ENCODE peak calls at places on chromosome 15, in six cellular contexts. One of them, this sample, is unnamed.

GRCh38 chr15:87762110-87762509 is 494.4 kb downstream of the NTRK3 start:
- DNase-seq in endothelial cell of umbilical vein: no peak
- DNase-seq in K562: peak; percentile 22
- DNase-seq in SK-N-SH: no peak
- DNase-seq in stomach: no peak
- DNase-seq in transverse colon: no peak
- DNase-seq in this sample: no peak

GRCh38 chr15:99732711-99733267 is 448 bp downstream of the LYSMD4 start:
- DNase-seq in stomach: peak; percentile 33
- DNase-seq in transverse colon: no peak
- DNase-seq in endothelial cell of umbilical vein: no peak
- DNase-seq in K562: peak; percentile 29
- DNase-seq in SK-N-SH: peak; percentile 57
- DNase-seq in this sample: no peak

GRCh38 chr15:41661529-41662225 is 1.5 kb downstream of the MGA start:
- DNase-seq in K562: peak; percentile 73
- DNase-seq in transverse colon: peak; percentile 79
- DNase-seq in SK-N-SH: peak; percentile 72
- DNase-seq in endothelial cell of umbilical vein: peak; percentile 75
- DNase-seq in stomach: peak; percentile 70
- DNase-seq in this sample: peak; percentile 39

GRCh38 chr15:100553468-100553867 is 24.7 kb upstream of the CERS3 start:
- DNase-seq in K562: no peak
- DNase-seq in endothelial cell of umbilical vein: no peak
- DNase-seq in stomach: no peak
- DNase-seq in SK-N-SH: no peak
- DNase-seq in transverse colon: no peak
- DNase-seq in this sample: no peak

GRCh38 chr15:90022905-90023700 is 22.0 kb downstream of the ZNF710 start:
- DNase-seq in transverse colon: peak; percentile 10
- DNase-seq in SK-N-SH: no peak
- DNase-seq in stomach: no peak
- DNase-seq in K562: no peak
- DNase-seq in endothelial cell of umbilical vein: no peak
- DNase-seq in this sample: no peak

GRCh38 chr15:91374336-91374735 is 274.3 kb downstream of the SV2B start:
- DNase-seq in transverse colon: no peak
- DNase-seq in stomach: no peak
- DNase-seq in SK-N-SH: no peak
- DNase-seq in K562: no peak
- DNase-seq in endothelial cell of umbilical vein: no peak
- DNase-seq in this sample: no peak

GRCh38 chr15:91857772-91858171 is 4.3 kb downstream of the SLCO3A1 start:
- DNase-seq in K562: no peak
- DNase-seq in SK-N-SH: no peak
- DNase-seq in stomach: no peak
- DNase-seq in transverse colon: no peak
- DNase-seq in endothelial cell of umbilical vein: no peak
- DNase-seq in this sample: no peak

GRCh38 chr15:85692873-85693272 is 101.9 kb downstream of the KLHL25 start:
- DNase-seq in SK-N-SH: no peak
- DNase-seq in endothelial cell of umbilical vein: no peak
- DNase-seq in stomach: peak; percentile 35
- DNase-seq in transverse colon: peak; percentile 51
- DNase-seq in K562: no peak
- DNase-seq in this sample: no peak

GRCh38 chr15:56356616-56357015 is 8.6 kb upstream of the TEX9 start:
- DNase-seq in stomach: no peak
- DNase-seq in K562: no peak
- DNase-seq in transverse colon: no peak
- DNase-seq in endothelial cell of umbilical vein: no peak
- DNase-seq in SK-N-SH: no peak
- DNase-seq in this sample: no peak

GRCh38 chr15:75335705-75336355 is at the start of gene COMMD4:
- DNase-seq in K562: peak; percentile 81
- DNase-seq in stomach: peak; percentile 98
- DNase-seq in endothelial cell of umbilical vein: peak; percentile 89
- DNase-seq in transverse colon: peak; percentile 96
- DNase-seq in SK-N-SH: peak; percentile 87
- DNase-seq in this sample: peak; percentile 75

GRCh38 chr15:77889009-77889806 is 188.3 kb downstream of the TBC1D2B start:
- DNase-seq in stomach: no peak
- DNase-seq in transverse colon: no peak
- DNase-seq in K562: no peak
- DNase-seq in SK-N-SH: no peak
- DNase-seq in endothelial cell of umbilical vein: no peak
- DNase-seq in this sample: no peak

GRCh38 chr15:35746121-35746520 is 200.2 kb upstream of the DPH6 start:
- DNase-seq in SK-N-SH: no peak
- DNase-seq in K562: no peak
- DNase-seq in transverse colon: no peak
- DNase-seq in endothelial cell of umbilical vein: no peak
- DNase-seq in stomach: no peak
- DNase-seq in this sample: no peak

GRCh38 chr15:100199711-100200286 is 142.0 kb downstream of the ADAMTS17 start:
- DNase-seq in endothelial cell of umbilical vein: no peak
- DNase-seq in SK-N-SH: no peak
- DNase-seq in K562: no peak
- DNase-seq in transverse colon: no peak
- DNase-seq in stomach: no peak
- DNase-seq in this sample: no peak

GRCh38 chr15:96560246-96560895 is 229.9 kb downstream of the NR2F2 start:
- DNase-seq in transverse colon: no peak
- DNase-seq in K562: no peak
- DNase-seq in endothelial cell of umbilical vein: no peak
- DNase-seq in stomach: no peak
- DNase-seq in SK-N-SH: peak; percentile 11
- DNase-seq in this sample: no peak

DNA sequence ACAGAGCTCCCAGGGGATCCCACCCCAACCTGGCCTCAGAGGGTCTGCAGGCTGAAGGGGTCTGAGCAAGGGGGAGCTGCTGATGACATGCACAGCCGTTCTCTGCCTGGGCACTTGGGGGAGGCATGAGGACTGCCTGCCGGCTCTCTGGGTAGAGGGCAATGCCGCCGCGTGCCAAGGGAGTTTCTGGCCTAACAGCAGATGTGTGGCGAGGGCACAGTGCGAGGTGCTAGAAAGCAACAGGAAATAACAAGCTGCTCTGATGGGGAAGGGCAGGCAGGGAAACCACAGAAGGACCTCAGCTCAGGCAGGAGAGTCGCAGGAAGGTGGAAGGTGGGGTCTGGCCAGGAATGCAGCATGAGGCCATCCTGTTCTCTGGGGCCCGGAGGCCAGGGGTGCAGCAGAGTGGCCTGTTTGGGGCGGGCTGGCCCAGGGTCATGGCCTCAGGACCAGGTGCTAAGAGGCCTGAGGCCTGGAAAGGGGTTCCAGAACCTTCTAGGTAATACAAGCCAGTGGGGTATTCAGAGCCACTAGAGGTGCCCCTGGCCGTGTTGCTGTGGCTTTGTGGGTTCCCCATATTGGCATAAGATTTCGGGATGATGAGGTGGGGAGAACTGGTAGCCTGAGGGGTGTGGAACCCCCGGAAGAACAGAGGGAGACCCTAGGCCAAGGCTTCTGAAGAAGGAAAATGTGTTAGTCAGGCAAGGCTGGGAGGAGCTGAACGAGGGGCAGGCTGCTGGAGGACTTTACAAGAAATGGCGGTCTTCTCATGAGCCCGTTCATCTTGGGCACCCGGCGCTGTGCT is 41.2 kb downstream of the RGMA start:
- DNase-seq in endothelial cell of umbilical vein: no peak
- DNase-seq in SK-N-SH: no peak
- DNase-seq in stomach: no peak
- DNase-seq in K562: no peak
- DNase-seq in transverse colon: no peak
- DNase-seq in this sample: no peak
- TF ChIP-seq POLR2AphosphoS5 in endothelial cell of umbilical vein: no peak
- TF ChIP-seq POLR2AphosphoS5 in SK-N-SH: no peak
- TF ChIP-seq POLR2AphosphoS5 in stomach: no peak
- TF ChIP-seq POLR2AphosphoS5 in K562: no peak
- TF ChIP-seq POLR2AphosphoS5 in transverse colon: no peak
- TF ChIP-seq POLR2AphosphoS5 in this sample: no peak

GRCh38 chr15:83993591-83993990 is 242.0 kb upstream of the GOLGA6L4 start:
- DNase-seq in SK-N-SH: no peak
- DNase-seq in K562: no peak
- DNase-seq in endothelial cell of umbilical vein: no peak
- DNase-seq in transverse colon: no peak
- DNase-seq in stomach: no peak
- DNase-seq in this sample: no peak

GRCh38 chr15:83992356-83993031 is 243.1 kb upstream of the GOLGA6L4 start:
- DNase-seq in transverse colon: no peak
- DNase-seq in endothelial cell of umbilical vein: no peak
- DNase-seq in stomach: no peak
- DNase-seq in K562: no peak
- DNase-seq in SK-N-SH: no peak
- DNase-seq in this sample: no peak

DNA sequence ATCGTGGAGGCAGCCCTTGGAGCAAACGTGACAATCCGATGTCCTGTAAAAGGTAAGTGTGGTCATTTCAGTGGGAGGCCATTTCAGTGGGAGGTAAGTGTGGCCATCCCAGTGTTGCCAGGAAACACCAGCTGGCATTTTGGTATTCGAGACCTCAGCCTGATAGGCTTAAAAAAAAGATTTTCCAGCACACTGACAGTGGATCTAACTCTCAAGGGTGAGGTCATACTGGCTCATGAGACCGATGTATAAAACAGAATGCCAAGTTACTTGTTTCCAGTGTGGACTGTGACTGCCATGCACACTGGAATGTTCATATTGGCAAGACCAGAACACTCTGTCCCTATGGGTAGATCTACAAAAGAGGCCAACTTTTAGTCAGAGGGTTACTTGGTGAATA is 244.4 kb upstream of the GOLGA6L4 start:
- DNase-seq in transverse colon: no peak
- DNase-seq in K562: no peak
- DNase-seq in SK-N-SH: no peak
- DNase-seq in stomach: no peak
- DNase-seq in endothelial cell of umbilical vein: no peak
- DNase-seq in this sample: no peak
- TF ChIP-seq POLR2AphosphoS5 in transverse colon: no peak
- TF ChIP-seq POLR2AphosphoS5 in K562: no peak
- TF ChIP-seq POLR2AphosphoS5 in SK-N-SH: no peak
- TF ChIP-seq POLR2AphosphoS5 in stomach: no peak
- TF ChIP-seq POLR2AphosphoS5 in endothelial cell of umbilical vein: no peak
- TF ChIP-seq POLR2AphosphoS5 in this sample: no peak

DNA sequence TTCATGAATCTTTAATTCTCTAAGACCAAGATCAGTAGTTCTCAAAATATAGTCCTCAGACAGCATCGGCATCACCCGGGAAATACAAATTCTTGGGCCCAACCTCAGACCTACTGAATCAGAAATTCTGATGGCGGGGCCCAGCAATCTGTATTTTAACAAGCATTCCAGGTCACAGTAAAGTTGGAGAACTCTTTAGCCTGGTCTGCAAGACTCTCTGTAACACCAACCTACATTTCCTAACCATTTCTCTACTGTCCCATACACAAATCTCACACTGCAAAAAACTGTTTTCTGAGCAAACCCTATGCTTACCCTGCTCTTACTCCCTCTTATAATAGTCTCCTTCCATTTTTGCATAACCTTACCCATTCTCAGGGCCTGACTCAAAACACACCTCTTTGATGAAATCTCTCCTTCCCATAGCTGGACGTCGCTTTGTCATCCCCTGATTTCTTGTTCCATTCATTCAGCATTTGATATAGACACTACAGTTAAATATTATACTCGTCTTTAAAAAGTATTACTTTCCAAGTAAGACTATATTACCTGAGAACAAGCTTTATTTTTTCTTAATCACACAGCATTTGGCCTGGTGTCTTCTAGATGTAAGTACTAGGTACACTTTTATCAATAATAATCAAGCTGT is 83.3 kb upstream of the MYO5C start:
- DNase-seq in endothelial cell of umbilical vein: no peak
- DNase-seq in transverse colon: no peak
- DNase-seq in stomach: no peak
- DNase-seq in SK-N-SH: no peak
- DNase-seq in K562: no peak
- DNase-seq in this sample: no peak
- TF ChIP-seq POLR2AphosphoS5 in endothelial cell of umbilical vein: no peak
- TF ChIP-seq POLR2AphosphoS5 in transverse colon: no peak
- TF ChIP-seq POLR2AphosphoS5 in stomach: no peak
- TF ChIP-seq POLR2AphosphoS5 in SK-N-SH: no peak
- TF ChIP-seq POLR2AphosphoS5 in K562: no peak
- TF ChIP-seq POLR2AphosphoS5 in this sample: no peak

DNA sequence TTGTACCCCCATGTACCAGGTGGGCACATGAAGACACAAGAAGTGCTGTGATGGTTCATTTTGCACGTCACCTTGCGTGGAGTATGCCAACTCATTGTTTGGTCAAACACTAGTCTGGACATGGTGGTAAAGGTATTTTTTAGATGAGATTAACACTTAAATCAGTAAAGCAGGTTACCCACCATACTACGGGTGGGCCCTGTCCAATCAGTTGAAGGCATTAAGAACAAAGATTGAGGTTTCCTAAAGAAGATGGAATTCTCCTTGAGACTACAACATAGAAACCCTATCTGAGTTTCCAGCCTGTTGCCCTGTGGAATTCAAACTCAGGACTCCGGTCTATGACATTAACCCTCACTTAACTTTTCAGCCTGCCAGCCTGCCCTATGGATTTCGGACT is 118.4 kb downstream of the RPLP1 start:
- DNase-seq in SK-N-SH: no peak
- DNase-seq in transverse colon: no peak
- DNase-seq in stomach: no peak
- DNase-seq in endothelial cell of umbilical vein: no peak
- DNase-seq in K562: no peak
- DNase-seq in this sample: no peak
- TF ChIP-seq POLR2AphosphoS5 in SK-N-SH: no peak
- TF ChIP-seq POLR2AphosphoS5 in transverse colon: no peak
- TF ChIP-seq POLR2AphosphoS5 in stomach: no peak
- TF ChIP-seq POLR2AphosphoS5 in endothelial cell of umbilical vein: no peak
- TF ChIP-seq POLR2AphosphoS5 in K562: no peak
- TF ChIP-seq POLR2AphosphoS5 in this sample: no peak

DNA sequence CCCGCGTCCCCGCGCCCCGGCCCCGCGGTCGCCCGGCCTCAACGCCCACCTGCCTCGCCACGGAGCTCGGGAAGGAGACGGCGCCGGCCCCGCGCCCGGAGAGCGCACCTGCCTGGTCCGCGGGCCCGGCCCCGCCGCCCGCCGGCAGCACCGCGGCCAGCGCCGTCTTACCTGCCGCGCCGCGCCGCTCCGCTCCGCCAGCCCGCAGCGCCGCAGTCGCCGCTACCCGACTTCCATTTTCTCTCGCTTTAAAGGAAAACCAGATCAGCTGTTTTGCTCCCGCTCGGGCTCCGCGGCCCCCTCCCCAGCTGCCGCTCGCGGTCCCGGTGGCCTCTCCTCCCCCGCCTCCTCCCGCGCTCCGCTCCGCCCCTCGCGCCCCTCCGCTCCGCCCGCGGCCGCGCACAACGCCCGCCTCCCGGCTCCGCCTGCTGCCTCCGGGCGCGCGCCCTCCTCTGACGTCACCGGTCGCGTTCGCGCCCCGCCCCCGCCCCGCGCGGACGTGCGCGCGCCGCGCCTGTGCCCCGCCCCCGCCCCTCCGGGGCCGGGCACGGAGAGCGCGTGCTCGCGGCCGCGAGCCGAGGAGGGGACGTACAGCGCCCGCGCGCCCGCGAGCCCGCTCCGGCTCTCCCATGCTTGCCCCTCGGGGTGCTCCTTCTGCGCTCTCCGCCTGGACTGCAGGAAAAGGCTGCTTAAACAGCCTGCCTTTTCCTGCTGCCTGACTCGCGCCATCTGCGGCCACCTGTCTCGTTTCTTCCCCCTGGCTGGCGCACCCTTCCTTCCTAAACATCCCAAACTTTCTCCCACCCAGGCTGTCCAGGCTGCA is 159.8 kb upstream of the CHRNA7 start:
- DNase-seq in SK-N-SH: peak; percentile 97
- DNase-seq in stomach: peak; percentile 86
- DNase-seq in K562: peak; percentile 91
- DNase-seq in endothelial cell of umbilical vein: peak; percentile 71
- DNase-seq in transverse colon: peak; percentile 86
- DNase-seq in this sample: no peak
- TF ChIP-seq POLR2AphosphoS5 in SK-N-SH: no peak
- TF ChIP-seq POLR2AphosphoS5 in stomach: no peak
- TF ChIP-seq POLR2AphosphoS5 in K562: no peak
- TF ChIP-seq POLR2AphosphoS5 in endothelial cell of umbilical vein: no peak
- TF ChIP-seq POLR2AphosphoS5 in transverse colon: peak; percentile 26
- TF ChIP-seq POLR2AphosphoS5 in this sample: peak; percentile 20